ENCODE peak calls at places on chromosomes 6 and 20, in seven cellular contexts. F is mammary epithelial cell, T is right atrium auricular region, N is epithelial cell of esophagus, O is body of pancreas, D is left lung, E is astrocyte of the spinal cord. H is an unnamed sample.

GRCh38 chr20:24913076-24913628 is 35.9 kb upstream of the CST7 start:
- DNase-seq in F (no peak), T (no peak), N (no peak), O (no peak), D (peak; percentile 52), E (no peak), H (no peak)

GRCh38 chr20:37627060-37627766 is 66.6 kb upstream of the CTNNBL1 start:
- DNase-seq in F (peak; percentile 40), T (no peak), N (peak; percentile 67), O (peak; percentile 23), D (no peak), E (peak; percentile 53), H (peak; percentile 58)

GRCh38 chr20:61387204-61387958 is 135.3 kb downstream of the CDH4 start:
- DNase-seq in F (peak; percentile 76), T (no peak), N (peak; percentile 87), O (peak; percentile 26), D (no peak), E (peak; percentile 54), H (no peak)

GRCh38 chr6:36024154-36024760 is at the start of gene SLC26A8:
- DNase-seq in F (no peak), T (no peak), N (peak; percentile 4), O (no peak), D (peak; percentile 87), E (no peak), H (no peak)

GRCh38 chr6:75568965-75569364 is 32.7 kb upstream of the SENP6 start:
- DNase-seq in F (no peak), T (no peak), N (no peak), O (no peak), D (no peak), E (no peak), H (no peak)

GRCh38 chr6:140601409-140601808 is 1227.0 kb upstream of the CITED2 start:
- DNase-seq in F (no peak), T (no peak), N (no peak), O (no peak), D (no peak), E (no peak), H (no peak)

GRCh38 chr6:147958683-147959082 is 384.0 kb upstream of the SASH1 start:
- DNase-seq in F (no peak), T (no peak), N (no peak), O (no peak), D (no peak), E (no peak), H (no peak)

GRCh38 chr20:21515300-21516179 is 1.7 kb upstream of the NKX2-2 start:
- DNase-seq in F (no peak), T (no peak), N (no peak), O (no peak), D (peak; percentile 50), E (no peak), H (no peak)

GRCh38 chr6:11672261-11672660 is 106.3 kb downstream of the ADTRP start:
- DNase-seq in F (no peak), T (no peak), N (no peak), O (no peak), D (no peak), E (no peak), H (no peak)

GRCh38 chr20:33963756-33964155 is 30.0 kb upstream of the RALY start:
- DNase-seq in F (no peak), T (no peak), N (no peak), O (no peak), D (no peak), E (no peak), H (no peak)

GRCh38 chr6:140537211-140537610 is 1162.8 kb upstream of the CITED2 start:
- DNase-seq in F (no peak), T (no peak), N (no peak), O (no peak), D (no peak), E (no peak), H (no peak)

GRCh38 chr6:437042-437402 is 45.5 kb downstream of the IRF4 start:
- DNase-seq in F (no peak), T (no peak), N (no peak), O (no peak), D (no peak), E (peak; percentile 59), H (no peak)

GRCh38 chr6:11096109-11096508 is 2.5 kb downstream of the SMIM13 start:
- DNase-seq in F (peak; percentile 65), T (no peak), N (peak; percentile 89), O (peak; percentile 20), D (no peak), E (peak; percentile 55), H (peak; percentile 27)

GRCh38 chr6:11766056-11766455 is 12.5 kb downstream of the ADTRP start:
- DNase-seq in F (peak; percentile 19), T (no peak), N (peak; percentile 25), O (no peak), D (no peak), E (peak; percentile 46), H (no peak)

GRCh38 chr20:63782051-63782471 is 42.5 kb downstream of the SLC2A4RG start:
- DNase-seq in F (no peak), T (no peak), N (no peak), O (no peak), D (peak; percentile 45), E (no peak), H (no peak)

GRCh38 chr6:130029163-130029562 is 10.8 kb downstream of the L3MBTL3 start:
- DNase-seq in F (no peak), T (no peak), N (no peak), O (no peak), D (no peak), E (no peak), H (no peak)

GRCh38 chr6:38034269-38034914 is 214.9 kb downstream of the ZFAND3 start:
- DNase-seq in F (no peak), T (no peak), N (peak; percentile 54), O (no peak), D (no peak), E (peak; percentile 67), H (no peak)
- TF ChIP-seq CTCF in F (peak; percentile 53), T (no peak), N (peak; percentile 67), O (peak; percentile 36), D (no peak), E (peak; percentile 75), H (peak; percentile 25)

GRCh38 chr6:64259372-64259771 is 623.8 kb downstream of the PHF3 start:
- DNase-seq in F (no peak), T (no peak), N (no peak), O (no peak), D (no peak), E (no peak), H (no peak)

GRCh38 chr6:64257586-64257985 is 622.0 kb downstream of the PHF3 start:
- DNase-seq in F (no peak), T (no peak), N (no peak), O (no peak), D (no peak), E (no peak), H (no peak)

GRCh38 chr6:64258752-64259151 is 623.1 kb downstream of the PHF3 start:
- DNase-seq in F (no peak), T (no peak), N (peak; percentile 6), O (no peak), D (no peak), E (no peak), H (no peak)

GRCh38 chr6:64256483-64256882 is 620.9 kb downstream of the PHF3 start:
- DNase-seq in F (no peak), T (no peak), N (no peak), O (no peak), D (no peak), E (no peak), H (no peak)

GRCh38 chr6:64258302-64258701 is 622.7 kb downstream of the PHF3 start:
- DNase-seq in F (no peak), T (no peak), N (no peak), O (no peak), D (no peak), E (no peak), H (no peak)
- TF ChIP-seq CTCF in F (no peak), T (no peak), N (no peak), O (no peak), D (no peak), E (no peak), H (no peak)

GRCh38 chr20:42678895-42679294 is 510.8 kb downstream of the PTPRT start:
- DNase-seq in F (no peak), T (no peak), N (peak; percentile 2), O (peak; percentile 45), D (no peak), E (no peak), H (peak; percentile 29)
- TF ChIP-seq CTCF in F (no peak), T (no peak), N (peak; percentile 38), O (peak; percentile 69), D (no peak), E (no peak), H (peak; percentile 68)

GRCh38 chr6:89605861-89606260 is 32.7 kb downstream of the LYRM2 start:
- DNase-seq in F (no peak), T (no peak), N (no peak), O (no peak), D (no peak), E (no peak), H (no peak)

GRCh38 chr6:89602136-89602535 is 36.4 kb downstream of the LYRM2 start:
- DNase-seq in F (no peak), T (no peak), N (no peak), O (no peak), D (no peak), E (no peak), H (no peak)

GRCh38 chr6:89599727-89600126 is 38.8 kb downstream of the LYRM2 start:
- DNase-seq in F (no peak), T (no peak), N (no peak), O (no peak), D (no peak), E (no peak), H (no peak)

GRCh38 chr6:89602713-89603112 is 35.8 kb downstream of the LYRM2 start:
- DNase-seq in F (no peak), T (no peak), N (no peak), O (no peak), D (no peak), E (no peak), H (no peak)

GRCh38 chr6:89604662-89605061 is 33.9 kb downstream of the LYRM2 start:
- DNase-seq in F (no peak), T (no peak), N (no peak), O (no peak), D (no peak), E (no peak), H (no peak)
- TF ChIP-seq CTCF in F (no peak), T (no peak), N (no peak), O (no peak), D (no peak), E (no peak), H (no peak)

DNA sequence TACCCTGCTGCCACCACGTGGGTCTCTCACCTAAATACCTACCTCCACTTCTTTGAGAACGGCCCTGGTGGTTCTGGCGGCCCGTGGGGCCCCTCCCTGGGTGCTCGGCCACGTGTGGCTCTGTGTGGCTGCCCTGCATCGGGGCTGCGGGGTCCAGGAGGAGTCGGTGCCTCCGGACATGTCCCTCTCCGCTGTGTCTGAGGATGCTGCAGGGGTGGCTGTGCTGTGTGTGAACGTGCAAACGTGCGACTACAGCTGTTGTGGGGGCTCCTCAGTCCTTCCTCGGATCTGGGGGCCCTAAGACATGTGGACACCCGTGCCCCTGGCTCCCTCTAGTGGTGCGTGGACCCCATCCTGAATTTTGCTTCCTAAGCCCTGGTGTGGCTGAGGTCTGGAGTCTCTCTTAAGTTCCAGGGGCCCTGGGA is 691.8 kb downstream of the QKI start:
- DNase-seq in F (no peak), T (peak; percentile 70), N (no peak), O (no peak), D (no peak), E (peak; percentile 48), H (peak; percentile 28)
- TF ChIP-seq CTCF in F (no peak), T (peak; percentile 30), N (no peak), O (peak; percentile 11), D (no peak), E (peak; percentile 74), H (no peak)

H was measured in Calu3.